ENCODE peak calls at places on chromosome 11, in four cellular contexts. K is neural crest cell, Z is aorta, E is T-helper 17 cell. O is an unnamed sample.

GRCh38 chr11:60477035-60477445 is 15.5 kb upstream of the MS4A12 start:
- DNase-seq in K (no peak), Z (no peak), E (no peak), O (no peak)

GRCh38 chr11:130477646-130478203 is 29.3 kb downstream of the ADAMTS15 start:
- DNase-seq in K (no peak), Z (no peak), E (no peak), O (no peak)

GRCh38 chr11:115656041-115656440 is 151.8 kb upstream of the CADM1 start:
- DNase-seq in K (no peak), Z (no peak), E (no peak), O (no peak)

GRCh38 chr11:130063398-130063797 is 6.3 kb upstream of the APLP2 start:
- DNase-seq in K (no peak), Z (no peak), E (no peak), O (no peak)

GRCh38 chr11:18749681-18750319 is 23.8 kb upstream of the IGSF22 start:
- DNase-seq in K (no peak), Z (no peak), E (no peak), O (no peak)

GRCh38 chr11:130580372-130580771 is 131.9 kb downstream of the ADAMTS15 start:
- DNase-seq in K (no peak), Z (no peak), E (no peak), O (no peak)

GRCh38 chr11:110356769-110357671 is 60.6 kb upstream of the RDX start:
- DNase-seq in K (no peak), Z (no peak), E (no peak), O (no peak)

GRCh38 chr11:13000116-13000515 is 9.0 kb upstream of the RASSF10 start:
- DNase-seq in K (no peak), Z (no peak), E (no peak), O (no peak)

GRCh38 chr11:111654611-111655010 is 52.4 kb downstream of the SIK2 start:
- DNase-seq in K (no peak), Z (no peak), E (no peak), O (no peak)

GRCh38 chr11:7552666-7553065 is 38.9 kb downstream of the PPFIBP2 start:
- DNase-seq in K (no peak), Z (no peak), E (no peak), O (no peak)

GRCh38 chr11:17267576-17267975 is 9.0 kb upstream of the NUCB2 start:
- DNase-seq in K (no peak), Z (no peak), E (no peak), O (no peak)

GRCh38 chr11:67407700-67408163 is 3.8 kb downstream of the TBC1D10C start:
- DNase-seq in K (no peak), Z (no peak), E (no peak), O (no peak)

GRCh38 chr11:99383628-99384300 is 363.0 kb downstream of the CNTN5 start:
- DNase-seq in K (no peak), Z (no peak), E (no peak), O (no peak)

GRCh38 chr11:69308936-69309799 is 15.2 kb downstream of the MYEOV start:
- DNase-seq in K (no peak), Z (no peak), E (no peak), O (peak)

GRCh38 chr11:86799680-86800075 is 664 bp upstream of the PRSS23 start:
- DNase-seq in K (no peak), Z (no peak), E (no peak), O (no peak)

GRCh38 chr11:85822814-85823213 is 11.9 kb upstream of the SYTL2 start:
- DNase-seq in K (no peak), Z (no peak), E (no peak), O (no peak)

GRCh38 chr11:75383246-75383645 is 16.1 kb upstream of the RPS3 start:
- DNase-seq in K (no peak), Z (no peak), E (no peak), O (no peak)

GRCh38 chr11:62444271-62444833 is 25.5 kb downstream of the SCGB1A1 start:
- DNase-seq in K (no peak), Z (peak), E (no peak), O (peak)

GRCh38 chr11:32229566-32230240 is 138.8 kb downstream of the RCN1 start:
- DNase-seq in K (no peak), Z (no peak), E (no peak), O (no peak)

GRCh38 chr11:96715208-96715607 is 325.4 kb downstream of the JRKL start:
- DNase-seq in K (no peak), Z (no peak), E (no peak), O (no peak)

GRCh38 chr11:120331301-120331966 is 4.8 kb upstream of the ARHGEF12 start:
- DNase-seq in K (no peak), Z (no peak), E (no peak), O (no peak)

GRCh38 chr11:106983251-106983650 is 35.0 kb downstream of the GUCY1A2 start:
- DNase-seq in K (no peak), Z (no peak), E (no peak), O (no peak)

GRCh38 chr11:43921561-43922294 is 20.7 kb upstream of the C11orf96 start:
- DNase-seq in K (no peak), Z (no peak), E (no peak), O (no peak)

GRCh38 chr11:1727088-1727690 is 23.2 kb downstream of the IFITM10 start:
- DNase-seq in K (no peak), Z (no peak), E (no peak), O (no peak)

GRCh38 chr11:85752890-85753581 is 57.9 kb downstream of the SYTL2 start:
- DNase-seq in K (no peak), Z (no peak), E (peak), O (no peak)

GRCh38 chr11:69447786-69448185 is 33.7 kb upstream of the LINC01488 start:
- DNase-seq in K (no peak), Z (peak), E (no peak), O (no peak)